ENCODE peak calls at places on chromosome X, in ten cellular contexts. C is mesenchymal stem cell; Z is NCI-H1092; W is stromal cell of bone marrow; A is stimulated activated CD8-positive, alpha-beta memory T cell treated with anti-CD3 and anti-CD28 coated beads, Interleukin-15, amount 100 ng/mL, for 24 hours; K is GM03348; D is psoas muscle; R is stimulated activated CD4-positive, alpha-beta T cell treated with anti-CD3 and anti-CD28 coated beads, Interleukin-1b, Interleukin-23, amount 100 ng/mL, for 48 hours; F is upper lobe of right lung; U is CD8-positive, alpha-beta T cell. V is an unnamed sample.

GRCh38 chrX:151901821-151902220 is 10.9 kb upstream of the MAGEA4 start:
- DNase-seq in C (no peak), Z (no peak), W (no peak), A (no peak), K (no peak), D (no peak), R (no peak), F (no peak), U (no peak), V (no peak)

GRCh38 chrX:21369613-21370012 is 4.6 kb upstream of the CNKSR2 start:
- DNase-seq in C (no peak), Z (no peak), W (no peak), A (no peak), K (no peak), D (no peak), R (no peak), F (no peak), U (no peak), V (no peak)

GRCh38 chrX:81259008-81259713 is 57.3 kb downstream of the SH3BGRL start:
- DNase-seq in C (peak; percentile 46), Z (no peak), W (peak; percentile 19), A (no peak), K (peak; percentile 6), D (no peak), R (no peak), F (no peak), U (no peak), V (no peak)

GRCh38 chrX:68842781-68843581 is 14.2 kb downstream of the EFNB1 start:
- DNase-seq in C (no peak), Z (no peak), W (no peak), A (no peak), K (no peak), D (no peak), R (no peak), F (peak; percentile 66), U (no peak), V (peak; percentile 77)

GRCh38 chrX:96379951-96380350 is 304.7 kb upstream of the DIAPH2 start:
- DNase-seq in C (no peak), Z (no peak), W (no peak), A (no peak), K (no peak), D (no peak), R (no peak), F (no peak), U (no peak), V (no peak)

GRCh38 chrX:153770606-153771175 is 6.6 kb downstream of the PLXNB3 start:
- DNase-seq in C (no peak), Z (no peak), W (no peak), A (no peak), K (no peak), D (peak; percentile 33), R (no peak), F (no peak), U (no peak), V (no peak)

GRCh38 chrX:53421125-53421524 is 1.3 kb downstream of the SMC1A start:
- DNase-seq in C (no peak), Z (no peak), W (no peak), A (no peak), K (no peak), D (no peak), R (no peak), F (no peak), U (no peak), V (no peak)

GRCh38 chrX:44872319-44872816 is 620 bp upstream of the KDM6A start:
- DNase-seq in C (peak; percentile 42), Z (no peak), W (no peak), A (peak; percentile 1), K (peak; percentile 48), D (no peak), R (peak; percentile 7), F (no peak), U (no peak), V (peak; percentile 89)

GRCh38 chrX:110432831-110433230 is 74.2 kb downstream of the RTL9 start:
- DNase-seq in C (no peak), Z (no peak), W (no peak), A (no peak), K (no peak), D (no peak), R (no peak), F (no peak), U (no peak), V (no peak)

GRCh38 chrX:2708016-2708415 is 16.9 kb downstream of the CD99 start:
- DNase-seq in C (peak; percentile 46), Z (no peak), W (no peak), A (no peak), K (no peak), D (no peak), R (no peak), F (no peak), U (no peak), V (no peak)

GRCh38 chrX:13013353-13014110 is 30.9 kb downstream of the FAM9C start:
- DNase-seq in C (peak; percentile 52), Z (no peak), W (no peak), A (no peak), K (no peak), D (no peak), R (no peak), F (no peak), U (no peak), V (no peak)

GRCh38 chrX:154748712-154749339 is 2.1 kb downstream of the GAB3 start:
- DNase-seq in C (peak; percentile 68), Z (peak; percentile 65), W (no peak), A (no peak), K (peak; percentile 61), D (no peak), R (peak; percentile 39), F (no peak), U (peak; percentile 65), V (no peak)

GRCh38 chrX:45843518-45843917 is 642.8 kb upstream of the DIPK2B start:
- DNase-seq in C (no peak), Z (no peak), W (no peak), A (no peak), K (no peak), D (no peak), R (no peak), F (no peak), U (no peak), V (no peak)

GRCh38 chrX:9927638-9928037 is 39.5 kb upstream of the CLDN34 start:
- DNase-seq in C (no peak), Z (no peak), W (no peak), A (no peak), K (no peak), D (no peak), R (no peak), F (no peak), U (no peak), V (no peak)

GRCh38 chrX:124113799-124114600 is 152.5 kb downstream of the STAG2 start:
- DNase-seq in C (no peak), Z (no peak), W (no peak), A (no peak), K (no peak), D (peak; percentile 35), R (no peak), F (no peak), U (no peak), V (no peak)

GRCh38 chrX:113059714-113060113 is 219.1 kb upstream of the AMOT start:
- DNase-seq in C (peak; percentile 2), Z (no peak), W (no peak), A (no peak), K (peak; percentile 1), D (no peak), R (no peak), F (no peak), U (no peak), V (no peak)

GRCh38 chrX:150035531-150035930 is 97.2 kb upstream of the EOLA2 start:
- DNase-seq in C (peak; percentile 38), Z (no peak), W (peak; percentile 28), A (no peak), K (no peak), D (no peak), R (no peak), F (no peak), U (no peak), V (no peak)

GRCh38 chrX:150870487-150871340 is 27.8 kb downstream of the CD99L2 start:
- DNase-seq in C (no peak), Z (no peak), W (no peak), A (no peak), K (peak; percentile 16), D (no peak), R (no peak), F (no peak), U (no peak), V (no peak)

GRCh38 chrX:28347526-28347925 is 239.7 kb upstream of the IL1RAPL1 start:
- DNase-seq in C (no peak), Z (no peak), W (no peak), A (no peak), K (no peak), D (no peak), R (no peak), F (no peak), U (no peak), V (no peak)

GRCh38 chrX:131762802-131763234 is 218.9 kb downstream of the OR13H1 start:
- DNase-seq in C (no peak), Z (no peak), W (no peak), A (no peak), K (peak; percentile 10), D (no peak), R (no peak), F (no peak), U (peak; percentile 64), V (no peak)

GRCh38 chrX:40622741-40623536 is at the start of gene MPC1L:
- DNase-seq in C (no peak), Z (no peak), W (no peak), A (no peak), K (no peak), D (no peak), R (no peak), F (no peak), U (no peak), V (no peak)

GRCh38 chrX:119870626-119871131 is 854 bp downstream of the RNF113A start:
- DNase-seq in C (peak; percentile 58), Z (no peak), W (no peak), A (no peak), K (peak; percentile 29), D (no peak), R (peak; percentile 28), F (no peak), U (peak; percentile 52), V (no peak)

GRCh38 chrX:107936434-107936730 is 45.8 kb downstream of the TEX13B start:
- DNase-seq in C (no peak), Z (no peak), W (no peak), A (no peak), K (no peak), D (no peak), R (no peak), F (no peak), U (no peak), V (no peak)

GRCh38 chrX:49915352-49916222 is 6.8 kb upstream of the CLCN5 start:
- DNase-seq in C (peak; percentile 48), Z (peak; percentile 60), W (no peak), A (no peak), K (peak; percentile 42), D (no peak), R (peak; percentile 29), F (no peak), U (peak; percentile 56), V (no peak)

GRCh38 chrX:140149761-140150160 is 184.4 kb upstream of the CXorf66 start:
- DNase-seq in C (no peak), Z (no peak), W (no peak), A (no peak), K (no peak), D (no peak), R (no peak), F (no peak), U (no peak), V (no peak)

GRCh38 chrX:129600981-129601424 is 53.8 kb downstream of the APLN start:
- DNase-seq in C (peak; percentile 24), Z (no peak), W (no peak), A (no peak), K (peak; percentile 44), D (no peak), R (no peak), F (no peak), U (no peak), V (no peak)

GRCh38 chrX:144334577-144334976 is 450.7 kb downstream of the UBE2NL start:
- DNase-seq in C (peak; percentile 1), Z (no peak), W (no peak), A (no peak), K (no peak), D (no peak), R (no peak), F (no peak), U (no peak), V (no peak)

GRCh38 chrX:16466640-16467432 is 183.1 kb upstream of the S100G start:
- DNase-seq in C (peak; percentile 13), Z (no peak), W (no peak), A (no peak), K (peak; percentile 15), D (no peak), R (no peak), F (no peak), U (no peak), V (no peak)

V was measured in kidney.